ENCODE peak calls at places on chromosomes 1 and 21, in eight cellular contexts. L is uterus, R is AG04450, Z is lung, W is left ventricle myocardium inferior, E is heart right ventricle, Y is upper lobe of right lung, V is suprapubic skin. T is an unnamed sample.

GRCh38 chr1:221715321-221716169 is 26.3 kb downstream of the DUSP10 start:
- DNase-seq in L (no peak), R (peak; percentile 42), Z (no peak), W (no peak), E (no peak), Y (no peak), V (no peak), T (no peak)

GRCh38 chr1:25529518-25530347 is 13.7 kb upstream of the LDLRAP1 start:
- DNase-seq in L (no peak), R (no peak), Z (no peak), W (no peak), E (no peak), Y (no peak), V (no peak), T (no peak)

GRCh38 chr1:173099166-173099565 is 48.4 kb upstream of the TNFSF18 start:
- DNase-seq in L (no peak), R (no peak), Z (no peak), W (no peak), E (no peak), Y (no peak), V (no peak), T (no peak)

GRCh38 chr1:59318271-59318865 is 21.5 kb downstream of the FGGY start:
- DNase-seq in L (no peak), R (no peak), Z (no peak), W (peak; percentile 23), E (peak; percentile 22), Y (no peak), V (no peak), T (no peak)

GRCh38 chr21:37072239-37072987 is 458 bp downstream of the PIGP start:
- DNase-seq in L (no peak), R (no peak), Z (no peak), W (peak; percentile 85), E (peak; percentile 88), Y (peak; percentile 92), V (no peak), T (no peak)

GRCh38 chr1:153677718-153678518 is 570 bp upstream of the NPR1 start:
- DNase-seq in L (peak; percentile 60), R (no peak), Z (peak; percentile 53), W (peak; percentile 49), E (peak; percentile 40), Y (no peak), V (no peak), T (no peak)

GRCh38 chr1:216178266-216178665 is 245.0 kb downstream of the USH2A start:
- DNase-seq in L (no peak), R (peak; percentile 7), Z (no peak), W (no peak), E (no peak), Y (no peak), V (no peak), T (no peak)

GRCh38 chr1:206833741-206834140 is 31.7 kb upstream of the IL20 start:
- DNase-seq in L (no peak), R (no peak), Z (no peak), W (no peak), E (no peak), Y (no peak), V (no peak), T (no peak)

GRCh38 chr1:32967863-32968571 is 3.4 kb upstream of the RNF19B start:
- DNase-seq in L (no peak), R (no peak), Z (no peak), W (no peak), E (no peak), Y (no peak), V (no peak), T (peak; percentile 54)

GRCh38 chr1:32966900-32967299 is 2.3 kb upstream of the RNF19B start:
- DNase-seq in L (no peak), R (no peak), Z (no peak), W (no peak), E (no peak), Y (no peak), V (no peak), T (no peak)

GRCh38 chr1:32964461-32965250 is at the start of gene RNF19B:
- DNase-seq in L (peak; percentile 93), R (peak; percentile 71), Z (peak; percentile 96), W (peak; percentile 96), E (peak; percentile 95), Y (peak; percentile 98), V (peak; percentile 96), T (peak; percentile 95)

GRCh38 chr1:32963746-32964460 is 706 bp downstream of the RNF19B start:
- DNase-seq in L (peak; percentile 56), R (no peak), Z (peak; percentile 63), W (peak; percentile 51), E (peak; percentile 50), Y (peak; percentile 86), V (peak; percentile 90), T (peak; percentile 85)

GRCh38 chr1:32965251-32965643 is 638 bp upstream of the RNF19B start:
- DNase-seq in L (no peak), R (no peak), Z (no peak), W (no peak), E (no peak), Y (no peak), V (no peak), T (no peak)
- H3K27ac ChIP-seq in L (peak overlapping the region; percentile 96), R (no peak overlapping the region), Z (peak overlapping the region; percentile 80), W (peak overlapping the region; percentile 97), E (peak overlapping the region; percentile 97), Y (peak overlapping the region; percentile 88), V (peak overlapping the region; percentile 98), T (peak overlapping the region; percentile 82)

GRCh38 chr21:45153358-45154318 is 79.3 kb downstream of the ADARB1 start:
- DNase-seq in L (no peak), R (no peak), Z (no peak), W (no peak), E (no peak), Y (no peak), V (no peak), T (peak; percentile 46)

GRCh38 chr21:45150630-45151265 is 76.4 kb downstream of the ADARB1 start:
- DNase-seq in L (no peak), R (no peak), Z (no peak), W (no peak), E (no peak), Y (no peak), V (no peak), T (peak; percentile 46)

GRCh38 chr21:45151484-45152115 is 77.2 kb downstream of the ADARB1 start:
- DNase-seq in L (no peak), R (no peak), Z (no peak), W (no peak), E (no peak), Y (no peak), V (no peak), T (peak; percentile 57)

GRCh38 chr21:45154511-45155508 is 80.4 kb downstream of the ADARB1 start:
- DNase-seq in L (no peak), R (no peak), Z (no peak), W (no peak), E (no peak), Y (no peak), V (no peak), T (peak; percentile 72)

GRCh38 chr21:45152265-45152746 is 77.9 kb downstream of the ADARB1 start:
- DNase-seq in L (no peak), R (no peak), Z (no peak), W (peak; percentile 33), E (no peak), Y (peak; percentile 76), V (no peak), T (peak; percentile 66)
- TF ChIP-seq CTCF in L (no peak), R (no peak), Z (peak; percentile 26), W (no peak), E (no peak), Y (peak; percentile 17), V (no peak), T (no peak)

GRCh38 chr1:244205171-244205570 is 154.1 kb downstream of the ZBTB18 start:
- DNase-seq in L (no peak), R (no peak), Z (no peak), W (no peak), E (no peak), Y (no peak), V (no peak), T (no peak)

GRCh38 chr1:244201750-244202149 is 150.7 kb downstream of the ZBTB18 start:
- DNase-seq in L (no peak), R (no peak), Z (no peak), W (no peak), E (no peak), Y (no peak), V (no peak), T (no peak)

GRCh38 chr1:244207042-244207934 is 156.2 kb downstream of the ZBTB18 start:
- DNase-seq in L (peak; percentile 46), R (peak; percentile 51), Z (no peak), W (peak; percentile 37), E (no peak), Y (no peak), V (no peak), T (no peak)

GRCh38 chr1:244205906-244206305 is 154.8 kb downstream of the ZBTB18 start:
- DNase-seq in L (no peak), R (no peak), Z (no peak), W (no peak), E (no peak), Y (no peak), V (no peak), T (no peak)

GRCh38 chr1:244204004-244204403 is 152.9 kb downstream of the ZBTB18 start:
- DNase-seq in L (no peak), R (no peak), Z (no peak), W (no peak), E (no peak), Y (no peak), V (no peak), T (no peak)
- H3K4me3 ChIP-seq in L (no peak overlapping the region), R (no peak overlapping the region), Z (no peak overlapping the region), W (no peak overlapping the region), E (no peak overlapping the region), Y (no peak overlapping the region), V (no peak overlapping the region), T (no peak overlapping the region)

GRCh38 chr1:42335809-42336518 is 929 bp upstream of the FOXJ3 start:
- DNase-seq in L (no peak), R (no peak), Z (peak; percentile 51), W (no peak), E (no peak), Y (no peak), V (peak; percentile 66), T (no peak)

GRCh38 chr1:42332877-42333276 is 2.2 kb downstream of the FOXJ3 start:
- DNase-seq in L (no peak), R (no peak), Z (no peak), W (no peak), E (no peak), Y (no peak), V (no peak), T (no peak)

GRCh38 chr1:42334240-42335049 is 590 bp downstream of the FOXJ3 start:
- DNase-seq in L (peak; percentile 39), R (no peak), Z (peak; percentile 53), W (peak; percentile 53), E (peak; percentile 47), Y (no peak), V (peak; percentile 78), T (peak; percentile 78)

GRCh38 chr1:42335050-42335808 is at the start of gene FOXJ3:
- DNase-seq in L (peak; percentile 89), R (peak; percentile 90), Z (peak; percentile 92), W (peak; percentile 93), E (peak; percentile 94), Y (peak; percentile 96), V (peak; percentile 91), T (peak; percentile 90)

DNA sequence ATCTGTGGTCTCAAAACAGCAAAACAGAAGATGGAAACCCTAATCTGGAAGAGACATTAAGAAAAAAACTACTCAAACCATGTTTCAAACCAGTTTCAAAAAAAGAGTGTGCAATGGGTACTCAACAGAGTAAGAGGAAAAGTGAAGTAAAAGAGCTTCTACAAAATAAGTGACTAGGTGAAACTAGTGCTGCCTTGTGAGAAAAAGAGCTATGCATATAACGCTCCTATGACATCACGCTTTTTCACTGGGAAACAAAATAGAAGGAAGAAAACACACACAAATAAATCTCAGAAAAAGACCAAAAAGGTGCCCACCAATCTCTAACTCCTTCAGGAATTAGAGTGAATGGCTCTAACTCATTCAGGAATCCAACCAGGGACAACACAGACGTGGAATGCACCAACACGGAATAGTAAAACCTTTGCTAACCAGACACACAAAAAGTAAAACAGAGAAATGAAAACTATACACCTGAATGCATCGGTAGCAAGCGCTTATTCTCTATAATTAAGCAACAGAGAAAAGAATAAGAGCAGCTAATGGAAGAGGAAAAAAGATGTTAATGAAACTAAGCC is 1.3 kb downstream of the FOXJ3 start:
- DNase-seq in L (no peak), R (no peak), Z (no peak), W (no peak), E (no peak), Y (no peak), V (no peak), T (no peak)
- H3K27ac ChIP-seq in L (peak overlapping the region; percentile 89), R (no peak overlapping the region), Z (peak overlapping the region; percentile 1), W (peak overlapping the region; percentile 97), E (peak overlapping the region; percentile 94), Y (peak overlapping the region; percentile 90), V (peak overlapping the region; percentile 90), T (peak overlapping the region; percentile 87)

T was measured in coronary artery.